ENCODE peak calls at places on chromosomes 5 and 9, in seven cellular contexts. W is HCT116, T is HepG2, X is SK-N-SH, H is H1, D is K562, F is GM12878. B is an unnamed sample.

GRCh38 chr5:120507826-120508463 is 43.8 kb downstream of the PRR16 start:
- DNase-seq in W (no peak), T (no peak), X (no peak), H (no peak), D (no peak), F (no peak), B (no peak)

GRCh38 chr5:146213210-146213838 is 9.9 kb downstream of the RBM27 start:
- DNase-seq in W (no peak), T (peak), X (no peak), H (no peak), D (peak), F (no peak), B (no peak)

GRCh38 chr5:164672931-164673694 is 1167.7 kb downstream of the MAT2B start:
- DNase-seq in W (no peak), T (no peak), X (peak), H (no peak), D (no peak), F (no peak), B (peak)

GRCh38 chr5:151758141-151758429 is 346 bp downstream of the ATOX1 start:
- DNase-seq in W (no peak), T (no peak), X (no peak), H (no peak), D (peak), F (no peak), B (no peak)

GRCh38 chr9:89593776-89594427 is 10.9 kb upstream of the GADD45G start:
- DNase-seq in W (no peak), T (peak), X (no peak), H (peak), D (peak), F (no peak), B (peak)

GRCh38 chr9:73200694-73201432 is 49.2 kb downstream of the ANXA1 start:
- DNase-seq in W (peak), T (peak), X (peak), H (no peak), D (peak), F (no peak), B (no peak)

GRCh38 chr5:103474671-103475070 is 87.9 kb downstream of the NUDT12 start:
- DNase-seq in W (no peak), T (no peak), X (no peak), H (no peak), D (no peak), F (no peak), B (peak)

GRCh38 chr9:121288874-121289553 is 21.1 kb downstream of the GSN start:
- DNase-seq in W (no peak), T (peak), X (no peak), H (peak), D (no peak), F (no peak), B (no peak)

GRCh38 chr5:68216737-68217231 is 1.2 kb downstream of the PIK3R1 start:
- DNase-seq in W (no peak), T (no peak), X (peak), H (no peak), D (peak), F (no peak), B (peak)

GRCh38 chr9:113492343-113493079 is 29.0 kb downstream of the RGS3 start:
- DNase-seq in W (no peak), T (no peak), X (no peak), H (no peak), D (no peak), F (no peak), B (no peak)

GRCh38 chr5:69531010-69531785 is 28.8 kb upstream of the GTF2H2C start:
- DNase-seq in W (no peak), T (no peak), X (no peak), H (no peak), D (no peak), F (no peak), B (no peak)

GRCh38 chr5:36276864-36277263 is 24.8 kb downstream of the RANBP3L start:
- DNase-seq in W (no peak), T (no peak), X (no peak), H (no peak), D (no peak), F (no peak), B (no peak)

GRCh38 chr9:38240051-38240450 is 152.5 kb upstream of the ALDH1B1 start:
- DNase-seq in W (no peak), T (no peak), X (no peak), H (peak), D (no peak), F (no peak), B (peak)

GRCh38 chr5:124963236-124963929 is 216.9 kb upstream of the ZNF608 start:
- DNase-seq in W (no peak), T (peak), X (no peak), H (peak), D (no peak), F (no peak), B (peak)

GRCh38 chr5:75690669-75691068 is 26.6 kb downstream of the POC5 start:
- DNase-seq in W (no peak), T (no peak), X (peak), H (no peak), D (no peak), F (no peak), B (no peak)

GRCh38 chr5:59092758-59093157 is 509.9 kb downstream of the RAB3C start:
- DNase-seq in W (no peak), T (no peak), X (no peak), H (no peak), D (no peak), F (no peak), B (no peak)

GRCh38 chr5:174338204-174339010 is 292.9 kb downstream of the NSG2 start:
- DNase-seq in W (no peak), T (no peak), X (peak), H (no peak), D (no peak), F (no peak), B (peak)

GRCh38 chr5:18778226-18778625 is 1144.0 kb downstream of the TAF11L14 start:
- DNase-seq in W (no peak), T (no peak), X (no peak), H (no peak), D (no peak), F (no peak), B (no peak)

GRCh38 chr9:84404095-84404686 is 63.6 kb upstream of the SLC28A3 start:
- DNase-seq in W (peak), T (peak), X (peak), H (peak), D (peak), F (no peak), B (no peak)

GRCh38 chr9:121133104-121133816 is 58.5 kb downstream of the CNTRL start:
- DNase-seq in W (no peak), T (peak), X (no peak), H (peak), D (peak), F (no peak), B (no peak)

GRCh38 chr9:26723486-26723885 is 169.1 kb downstream of the CAAP1 start:
- DNase-seq in W (peak), T (peak), X (no peak), H (peak), D (peak), F (no peak), B (no peak)

GRCh38 chr5:173542964-173543363 is 73.5 kb downstream of the BOD1 start:
- DNase-seq in W (no peak), T (no peak), X (no peak), H (no peak), D (no peak), F (no peak), B (no peak)

GRCh38 chr5:19140276-19140675 is 847.7 kb downstream of the CDH18 start:
- DNase-seq in W (no peak), T (no peak), X (no peak), H (no peak), D (no peak), F (no peak), B (no peak)

GRCh38 chr5:122053181-122054109 is 24.6 kb downstream of the LOX start:
- DNase-seq in W (no peak), T (no peak), X (no peak), H (no peak), D (no peak), F (no peak), B (no peak)

GRCh38 chr5:154141686-154142300 is 48.7 kb upstream of the GALNT10 start:
- DNase-seq in W (no peak), T (no peak), X (no peak), H (no peak), D (no peak), F (no peak), B (no peak)

GRCh38 chr5:172380261-172380991 is 73.9 kb downstream of the SH3PXD2B start:
- DNase-seq in W (no peak), T (no peak), X (no peak), H (no peak), D (no peak), F (no peak), B (no peak)

GRCh38 chr9:91071185-91071990 is 269.8 kb downstream of the SYK start:
- DNase-seq in W (no peak), T (peak), X (no peak), H (peak), D (no peak), F (no peak), B (no peak)

GRCh38 chr9:81424431-81424830 is 264.9 kb downstream of the TLE1 start:
- DNase-seq in W (no peak), T (no peak), X (no peak), H (no peak), D (no peak), F (no peak), B (no peak)

GRCh38 chr9:100160021-100160420 is 61.0 kb downstream of the INVS start:
- DNase-seq in W (no peak), T (no peak), X (no peak), H (no peak), D (no peak), F (peak), B (no peak)

GRCh38 chr5:124816381-124816780 is 69.9 kb upstream of the ZNF608 start:
- DNase-seq in W (no peak), T (no peak), X (no peak), H (no peak), D (no peak), F (no peak), B (no peak)

GRCh38 chr9:124897570-124898460 is 35.9 kb downstream of the ARPC5L start:
- DNase-seq in W (no peak), T (peak), X (no peak), H (no peak), D (no peak), F (no peak), B (no peak)

DNA sequence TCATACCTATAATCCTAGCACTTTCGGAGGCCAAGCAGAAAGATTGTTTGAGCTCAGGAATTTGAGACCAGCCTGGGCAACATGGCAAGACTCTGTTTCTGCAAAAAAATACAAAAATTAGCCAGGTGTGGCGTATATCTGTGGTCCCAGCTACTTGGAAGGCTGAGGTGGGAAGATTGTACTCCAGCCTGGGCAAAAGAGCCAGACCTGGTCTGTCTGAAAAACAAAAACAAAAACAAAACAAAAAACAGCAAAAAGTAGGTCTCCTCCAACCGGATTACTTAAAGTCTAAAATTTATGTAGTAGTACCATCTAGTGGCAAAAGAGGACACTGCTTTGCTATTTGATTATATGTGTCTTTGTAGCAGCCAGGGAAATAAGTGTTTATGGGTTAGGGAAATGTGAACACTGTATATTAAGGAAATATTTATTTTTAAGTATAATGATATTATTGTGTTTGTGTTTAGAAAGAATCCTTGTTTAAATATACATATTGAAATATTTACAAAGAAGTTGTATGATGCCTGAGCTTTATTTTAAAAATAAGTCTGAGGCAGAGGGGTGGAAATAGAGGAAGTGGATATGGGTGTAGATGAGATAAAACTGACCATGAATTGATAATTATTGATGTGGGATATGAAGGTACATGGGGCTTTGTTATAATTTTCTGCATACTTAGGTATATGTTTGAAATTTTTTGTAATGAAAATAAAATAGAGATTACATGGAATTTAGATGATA is 20.0 kb downstream of the APC start:
- DNase-seq in W (peak), T (peak), X (peak), H (no peak), D (peak), F (peak), B (peak)
- TF ChIP-seq JUND in W (no peak), T (no peak), X (no peak), H (no peak), D (no peak), F (no peak), B (no peak)

GRCh38 chr5:97101189-97101910 is 41.1 kb downstream of the LIX1 start:
- DNase-seq in W (no peak), T (no peak), X (no peak), H (no peak), D (no peak), F (no peak), B (no peak)
- TF ChIP-seq JUND in W (no peak), T (no peak), X (no peak), H (no peak), D (no peak), F (no peak), B (no peak)

GRCh38 chr5:139854953-139855352 is 59.3 kb downstream of the PSD2 start:
- DNase-seq in W (no peak), T (no peak), X (no peak), H (no peak), D (no peak), F (no peak), B (no peak)

GRCh38 chr5:139850423-139851016 is 54.9 kb downstream of the PSD2 start:
- DNase-seq in W (no peak), T (no peak), X (no peak), H (no peak), D (no peak), F (no peak), B (no peak)

GRCh38 chr5:139854029-139854605 is 58.5 kb downstream of the PSD2 start:
- DNase-seq in W (no peak), T (no peak), X (no peak), H (no peak), D (no peak), F (no peak), B (no peak)

GRCh38 chr5:139851558-139851957 is 56.0 kb downstream of the PSD2 start:
- DNase-seq in W (no peak), T (no peak), X (no peak), H (no peak), D (no peak), F (no peak), B (no peak)

DNA sequence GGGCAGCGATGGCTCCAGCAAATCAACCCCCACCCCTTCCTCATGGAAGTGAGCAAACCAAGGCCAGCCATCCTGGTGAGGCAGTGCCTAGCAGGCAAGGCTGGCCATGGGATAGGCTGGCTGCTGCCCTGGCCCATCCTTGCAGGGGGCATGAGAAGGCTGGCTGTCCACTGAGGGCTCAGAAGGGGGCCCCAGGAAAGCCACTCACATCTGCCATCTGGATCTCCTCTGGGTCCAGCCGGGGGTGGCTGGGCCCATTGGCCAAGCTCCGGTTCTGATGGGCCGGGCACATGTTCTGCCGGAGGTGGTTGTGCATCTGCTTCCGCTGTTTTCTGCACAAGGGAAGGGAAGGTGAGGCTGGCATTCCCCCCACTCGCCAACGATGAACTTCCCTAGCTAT is 57.1 kb downstream of the PSD2 start:
- DNase-seq in W (no peak), T (no peak), X (no peak), H (no peak), D (no peak), F (no peak), B (no peak)
- TF ChIP-seq JUND in W (no peak), T (no peak), X (no peak), H (no peak), D (no peak), F (no peak), B (no peak)

DNA sequence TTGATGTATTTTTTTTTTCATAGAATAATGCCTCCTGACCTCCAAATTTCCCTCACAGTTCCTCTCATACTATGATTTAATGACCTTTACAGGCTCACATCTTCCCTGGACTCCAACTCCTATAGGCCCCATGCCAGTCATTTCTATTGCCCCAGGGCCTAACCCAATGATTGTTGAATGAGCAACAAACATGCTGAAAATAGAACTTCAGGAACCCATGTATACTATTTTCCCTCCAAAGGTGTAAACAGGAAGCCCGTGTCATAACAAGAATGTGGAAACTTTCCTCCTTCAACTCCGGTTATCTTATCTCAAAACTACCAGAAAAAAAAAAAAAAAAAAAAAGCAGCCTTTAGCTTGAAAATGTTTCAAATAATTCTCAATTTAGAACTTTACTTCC is 25.9 kb downstream of the TRPM6 start:
- DNase-seq in W (no peak), T (no peak), X (no peak), H (no peak), D (no peak), F (no peak), B (no peak)
- TF ChIP-seq JUND in W (no peak), T (no peak), X (no peak), H (no peak), D (no peak), F (no peak), B (no peak)

GRCh38 chr9:106310782-106311181 is 552.2 kb upstream of the ZNF462 start:
- DNase-seq in W (no peak), T (no peak), X (no peak), H (no peak), D (no peak), F (peak), B (no peak)
- TF ChIP-seq JUND in W (no peak), T (no peak), X (no peak), H (no peak), D (no peak), F (no peak), B (no peak)

GRCh38 chr9:24498632-24499031 is 47.1 kb downstream of the IZUMO3 start:
- DNase-seq in W (no peak), T (no peak), X (no peak), H (no peak), D (no peak), F (no peak), B (no peak)
- TF ChIP-seq JUND in W (no peak), T (no peak), X (no peak), H (no peak), D (no peak), F (no peak), B (no peak)

GRCh38 chr5:139676951-139677367 is 28.8 kb downstream of the CXXC5 start:
- DNase-seq in W (no peak), T (no peak), X (peak), H (no peak), D (no peak), F (no peak), B (no peak)
- TF ChIP-seq JUND in W (no peak), T (no peak), X (no peak), H (no peak), D (no peak), F (no peak), B (no peak)

GRCh38 chr5:30693326-30693725 is 500.2 kb upstream of the CDH6 start:
- DNase-seq in W (no peak), T (no peak), X (no peak), H (no peak), D (no peak), F (no peak), B (no peak)

DNA sequence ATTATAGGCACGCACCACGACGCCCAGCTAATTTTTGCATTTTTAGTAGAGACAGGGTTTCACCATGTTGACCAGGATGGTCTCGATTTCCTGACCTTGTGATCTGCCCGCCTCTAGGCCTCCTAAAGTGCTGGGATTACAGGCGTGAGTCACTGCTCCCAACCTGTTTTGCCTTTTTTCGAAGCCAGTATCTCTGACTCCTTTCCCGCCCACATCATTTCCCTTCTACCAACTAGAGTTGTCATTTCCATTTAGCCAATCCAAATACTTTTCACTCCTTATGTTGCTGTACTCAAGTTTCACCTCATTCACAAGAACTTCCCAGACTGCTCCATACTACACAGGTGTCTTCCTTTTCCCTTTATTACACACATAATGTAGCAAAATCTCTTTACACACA is 502.6 kb upstream of the CDH6 start:
- DNase-seq in W (no peak), T (no peak), X (no peak), H (no peak), D (no peak), F (no peak), B (no peak)
- TF ChIP-seq JUND in W (no peak), T (no peak), X (no peak), H (no peak), D (no peak), F (no peak), B (no peak)

GRCh38 chr9:136368190-136368589 is 4.6 kb upstream of the DNLZ start:
- DNase-seq in W (no peak), T (no peak), X (no peak), H (no peak), D (no peak), F (no peak), B (no peak)

GRCh38 chr9:136365775-136366223 is 2.3 kb upstream of the DNLZ start:
- DNase-seq in W (no peak), T (no peak), X (no peak), H (no peak), D (no peak), F (no peak), B (no peak)

GRCh38 chr9:136364942-136365774 is 1.6 kb upstream of the DNLZ start:
- DNase-seq in W (no peak), T (no peak), X (peak), H (no peak), D (peak), F (no peak), B (no peak)

GRCh38 chr9:136367296-136368145 is 4.0 kb upstream of the DNLZ start:
- DNase-seq in W (no peak), T (no peak), X (no peak), H (no peak), D (no peak), F (no peak), B (no peak)

DNA sequence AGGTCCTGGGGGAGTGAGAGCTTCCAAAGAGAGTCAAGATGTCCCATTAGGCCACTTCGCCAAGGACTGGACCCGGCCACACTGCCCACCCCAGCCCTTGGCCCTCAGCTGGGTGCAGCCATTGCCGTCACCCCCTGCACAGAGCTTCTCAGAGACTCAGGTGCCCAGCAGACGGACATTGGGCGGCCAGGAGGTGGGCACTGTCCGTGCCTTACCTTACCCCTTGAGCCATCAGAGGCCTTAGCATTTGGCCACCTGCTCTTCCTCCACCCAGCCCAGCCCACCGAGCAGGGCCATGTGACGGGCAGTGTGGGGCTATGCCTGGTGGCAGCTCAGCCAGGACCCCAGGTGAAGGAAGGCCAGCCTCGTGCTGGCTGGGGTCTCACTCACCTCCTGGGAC is 3.3 kb upstream of the DNLZ start:
- DNase-seq in W (no peak), T (no peak), X (no peak), H (no peak), D (no peak), F (no peak), B (no peak)
- TF ChIP-seq JUND in W (no peak), T (no peak), X (no peak), H (no peak), D (no peak), F (no peak), B (no peak)

GRCh38 chr9:83238871-83239624 is 176.1 kb upstream of the RASEF start:
- DNase-seq in W (no peak), T (peak), X (no peak), H (no peak), D (no peak), F (no peak), B (no peak)
- TF ChIP-seq JUND in W (no peak), T (no peak), X (no peak), H (no peak), D (no peak), F (no peak), B (no peak)

B was measured in T47D.